ENCODE peak calls at places on chromosomes 4 and X, in six cellular contexts. A is IMR-90, S is A549, O is SK-N-SH, K is K562, E is GM12878. H is an unnamed sample.
A peak's percentile ranks its signal among the peaks of the same experiment; 100 is the strongest.

GRCh38 chr4:186792994-186793393 is 69.3 kb upstream of the FAT1 start:
- DNase-seq in E (no peak), O (no peak), K (no peak), S (no peak), A (peak; percentile 68), H (no peak)

GRCh38 chr4:110108470-110108869 is 89.9 kb downstream of the ELOVL6 start:
- DNase-seq in A (no peak), O (no peak), S (no peak), K (no peak), E (peak; percentile 65), H (no peak)

GRCh38 chr4:169741569-169741968 is 16.2 kb downstream of the HPF1 start:
- DNase-seq in E (no peak), A (no peak), O (no peak), K (no peak), S (no peak), H (no peak)

GRCh38 chr4:71609159-71609558 is 174.7 kb downstream of the GC start:
- DNase-seq in E (no peak), S (no peak), K (no peak), O (no peak), A (no peak), H (no peak)

GRCh38 chr4:167233523-167234387 is 539 bp downstream of the SPOCK3 start:
- DNase-seq in A (no peak), O (peak; percentile 51), S (no peak), K (no peak), E (no peak), H (peak; percentile 72)

GRCh38 chrX:130111220-130111934 is 1.1 kb upstream of the ELF4 start:
- DNase-seq in A (no peak), K (no peak), E (no peak), O (no peak), S (no peak), H (peak; percentile 48)

GRCh38 chrX:7147431-7147977 is at the start of gene STS:
- DNase-seq in O (peak; percentile 39), K (no peak), A (peak; percentile 14), S (no peak), E (no peak), H (peak; percentile 49)

GRCh38 chr4:127203561-127204260 is 429.0 kb upstream of the INTU start:
- DNase-seq in K (no peak), S (no peak), E (no peak), O (no peak), A (peak; percentile 86), H (no peak)

GRCh38 chrX:118577041-118577440 is 81.4 kb downstream of the DOCK11 start:
- DNase-seq in O (no peak), A (no peak), K (no peak), S (no peak), E (no peak), H (no peak)

GRCh38 chr4:23902203-23902602 is 12.4 kb upstream of the PPARGC1A start:
- DNase-seq in O (no peak), K (no peak), A (no peak), S (no peak), E (no peak), H (no peak)

GRCh38 chrX:13432376-13432775 is 112.5 kb upstream of the ATXN3L start:
- DNase-seq in S (no peak), K (no peak), O (no peak), E (no peak), A (peak; percentile 98), H (no peak)

GRCh38 chr4:109560687-109561452 is 824 bp downstream of the MCUB start:
- DNase-seq in K (peak; percentile 18), O (peak; percentile 53), A (peak; percentile 81), E (peak; percentile 80), S (peak; percentile 34), H (no peak)

GRCh38 chrX:113260474-113260873 is 419.8 kb upstream of the AMOT start:
- DNase-seq in S (no peak), K (no peak), E (no peak), A (no peak), O (no peak), H (no peak)

GRCh38 chr4:26424838-26425237 is 65.4 kb downstream of the CCKAR start:
- DNase-seq in A (no peak), E (no peak), K (no peak), S (no peak), O (no peak), H (no peak)

GRCh38 chrX:1582686-1583437 is 8.5 kb upstream of the AKAP17A start:
- DNase-seq in O (no peak), K (no peak), S (peak; percentile 74), E (no peak), A (no peak), H (peak; percentile 27)

GRCh38 chr4:181661090-181661489 is 582.1 kb upstream of the TENM3 start:
- DNase-seq in S (no peak), K (no peak), A (peak; percentile 85), O (no peak), E (no peak), H (no peak)

GRCh38 chr4:37946503-37947179 is 13.6 kb upstream of the PTTG2 start:
- DNase-seq in O (no peak), E (no peak), S (no peak), A (no peak), K (no peak), H (no peak)

GRCh38 chr4:98694076-98694475 is 35.7 kb upstream of the TSPAN5 start:
- DNase-seq in A (no peak), E (no peak), S (no peak), K (no peak), O (no peak), H (no peak)

GRCh38 chr4:7167706-7168105 is 24.6 kb upstream of the SORCS2 start:
- DNase-seq in E (no peak), O (no peak), S (no peak), K (no peak), A (no peak), H (no peak)

GRCh38 chr4:132792305-132792704 is 356.8 kb upstream of the PCDH10 start:
- DNase-seq in K (no peak), E (no peak), A (no peak), O (no peak), S (no peak), H (no peak)

GRCh38 chrX:20412871-20413486 is 146.3 kb upstream of the RPS6KA3 start:
- DNase-seq in A (no peak), S (no peak), O (no peak), E (no peak), K (no peak), H (no peak)

GRCh38 chr4:15006416-15007024 is 4.2 kb downstream of the CPEB2 start:
- DNase-seq in S (no peak), K (peak; percentile 12), A (peak; percentile 18), O (no peak), E (no peak), H (no peak)

GRCh38 chr4:141346144-141346543 is 125.4 kb downstream of the ZNF330 start:
- DNase-seq in E (no peak), A (peak; percentile 74), S (peak; percentile 36), K (peak; percentile 16), O (peak; percentile 66), H (no peak)

GRCh38 chr4:17654701-17655100 is 40.3 kb downstream of the MED28 start:
- DNase-seq in O (no peak), A (no peak), K (no peak), S (no peak), E (no peak), H (no peak)

GRCh38 chr4:14180166-14180565 is 552.6 kb upstream of the BOD1L1 start:
- DNase-seq in E (no peak), A (no peak), O (no peak), S (no peak), K (no peak), H (no peak)

GRCh38 chr4:40736910-40737309 is 12.8 kb upstream of the NSUN7 start:
- DNase-seq in S (peak; percentile 22), O (peak; percentile 53), K (no peak), A (peak; percentile 22), E (no peak), H (no peak)

GRCh38 chrX:15911729-15912550 is 57.3 kb upstream of the AP1S2 start:
- DNase-seq in O (no peak), S (no peak), A (no peak), K (no peak), E (no peak), H (no peak)

GRCh38 chrX:103513067-103513466 is 6.2 kb downstream of the RAB40A start:
- DNase-seq in A (no peak), O (no peak), S (no peak), E (no peak), K (no peak), H (no peak)
- TF ChIP-seq RFX5 in A (no peak), O (no peak), S (no peak), E (no peak), K (no peak), H (no peak)

DNA sequence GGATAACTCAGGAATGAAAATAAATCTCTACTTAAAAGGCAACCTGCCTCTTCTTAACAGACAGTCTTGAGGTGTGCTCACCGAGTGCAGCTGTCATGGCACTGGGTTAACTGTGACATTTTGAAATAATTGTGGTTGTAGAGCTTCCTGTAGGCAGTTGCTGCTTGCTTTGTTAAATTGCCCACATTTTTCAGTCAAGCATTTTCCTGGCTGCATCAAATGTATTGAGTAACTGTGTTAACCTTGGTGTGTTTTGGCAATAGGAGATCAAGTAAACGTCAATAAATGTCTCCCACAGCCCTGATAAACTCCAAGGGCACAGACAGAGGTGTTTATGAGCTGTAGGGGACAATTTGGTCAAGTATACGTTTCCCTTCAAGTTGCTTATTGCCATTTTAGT is 527.3 kb downstream of the C4orf33 start:
- DNase-seq in A (no peak), E (no peak), O (no peak), K (no peak), S (no peak), H (no peak)
- TF ChIP-seq RFX5 in A (no peak), E (no peak), O (no peak), K (no peak), S (no peak), H (no peak)

GRCh38 chr4:122100508-122100907 is 51.6 kb upstream of the BLTP1 start:
- DNase-seq in O (no peak), E (no peak), K (no peak), S (no peak), A (no peak), H (no peak)

GRCh38 chr4:122104184-122104583 is 47.9 kb upstream of the BLTP1 start:
- DNase-seq in S (no peak), E (no peak), A (peak; percentile 35), O (no peak), K (no peak), H (no peak)

DNA sequence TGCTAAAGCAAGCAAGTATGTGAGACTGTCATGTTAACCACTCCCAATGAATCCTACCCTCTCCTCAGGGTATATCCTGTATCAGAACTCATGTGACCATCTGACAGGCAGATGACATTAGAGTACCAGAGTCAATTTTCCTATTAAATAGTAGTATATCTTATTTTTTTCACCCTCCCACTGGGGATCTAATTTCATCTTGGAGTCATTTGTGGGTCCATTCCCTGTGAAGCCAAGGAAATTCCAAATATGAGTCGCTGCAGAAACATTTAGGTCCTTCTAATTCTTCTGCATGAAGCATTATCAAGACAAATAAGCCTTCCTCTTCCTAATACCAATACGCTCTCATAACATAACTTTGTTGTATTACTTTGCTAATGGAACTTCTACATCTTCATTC is 52.2 kb upstream of the BLTP1 start:
- DNase-seq in K (no peak), A (peak; percentile 89), E (no peak), S (no peak), O (no peak), H (no peak)
- TF ChIP-seq RFX5 in K (no peak), A (no peak), E (no peak), S (no peak), O (no peak), H (no peak)

DNA sequence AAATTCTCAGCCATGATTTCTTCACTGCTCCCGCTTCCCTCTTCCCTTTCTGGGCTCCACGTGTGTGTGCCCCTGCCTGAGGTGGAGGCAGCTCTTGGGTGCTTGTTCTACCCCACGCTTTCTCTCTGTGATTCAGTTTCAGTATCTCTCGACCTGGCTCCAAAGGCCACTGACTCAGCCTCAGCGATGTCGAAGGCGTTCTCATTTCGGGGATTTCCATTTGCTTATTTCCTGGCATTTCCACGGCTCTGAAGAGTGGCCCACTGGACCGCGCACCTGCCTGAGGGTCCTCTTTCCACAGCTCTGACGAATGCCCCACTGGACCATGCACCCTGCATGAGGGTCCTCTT is 52.4 kb downstream of the GAK start:
- DNase-seq in S (no peak), O (no peak), A (no peak), E (peak; percentile 35), K (no peak), H (no peak)
- TF ChIP-seq RFX5 in S (no peak), O (no peak), A (no peak), E (no peak), K (no peak), H (no peak)

H was measured in H1.